ENCODE peak calls at places on chromosomes 12 and 14, in four cellular contexts. T is K562, O is GM12878, I is upper lobe of left lung. Q is an unnamed sample.

GRCh38 chr14:103372552-103373304 is 12.5 kb upstream of the MARK3 start:
- ATAC-seq in I (peak; percentile 90), O (no peak), T (peak; percentile 94), Q (no peak)

GRCh38 chr14:65069874-65070709 is 32.2 kb downstream of the MAX start:
- ATAC-seq in I (no peak), T (no peak), O (no peak), Q (no peak)

GRCh38 chr14:53948181-53948884 is 8.3 kb downstream of the BMP4 start:
- ATAC-seq in O (no peak), T (no peak), I (no peak), Q (no peak)

GRCh38 chr14:31950760-31951637 is 126.1 kb upstream of the ARHGAP5 start:
- ATAC-seq in O (no peak), I (peak; percentile 84), T (peak; percentile 80), Q (peak; percentile 73)

GRCh38 chr14:94403312-94403711 is 14.9 kb upstream of the SERPINA1 start:
- ATAC-seq in I (no peak), O (no peak), T (no peak), Q (no peak)

GRCh38 chr14:60195179-60195810 is 30.1 kb upstream of the DHRS7 start:
- ATAC-seq in T (peak; percentile 78), I (no peak), O (peak; percentile 88), Q (no peak)

GRCh38 chr12:66375560-66375959 is 73.3 kb downstream of the HELB start:
- ATAC-seq in I (no peak), T (no peak), O (no peak), Q (no peak)

GRCh38 chr12:94553130-94553519 is 93.5 kb upstream of the CEP83 start:
- ATAC-seq in O (no peak), T (no peak), I (no peak), Q (no peak)

GRCh38 chr14:61472801-61473376 is 151.5 kb downstream of the PRKCH start:
- ATAC-seq in T (no peak), I (no peak), O (no peak), Q (no peak)

GRCh38 chr12:120238224-120238616 is 27.3 kb downstream of the PXN start:
- ATAC-seq in O (no peak), T (no peak), I (no peak), Q (no peak)

GRCh38 chr12:45435945-45436710 is 220.2 kb downstream of the ANO6 start:
- ATAC-seq in I (peak; percentile 77), T (peak; percentile 56), O (peak; percentile 41), Q (no peak)

GRCh38 chr14:32298346-32298745 is 30.8 kb upstream of the AKAP6 start:
- ATAC-seq in O (no peak), I (no peak), T (no peak), Q (no peak)

GRCh38 chr12:102879144-102879763 is 37.8 kb downstream of the PAH start:
- ATAC-seq in I (peak; percentile 74), T (peak; percentile 81), O (peak; percentile 88), Q (peak; percentile 44)

GRCh38 chr12:124401563-124402180 is 106.8 kb downstream of the RFLNA start:
- ATAC-seq in T (no peak), I (no peak), O (no peak), Q (no peak)
- TF ChIP-seq EP300 in T (no peak), I (no peak), O (no peak), Q (no peak)

DNA sequence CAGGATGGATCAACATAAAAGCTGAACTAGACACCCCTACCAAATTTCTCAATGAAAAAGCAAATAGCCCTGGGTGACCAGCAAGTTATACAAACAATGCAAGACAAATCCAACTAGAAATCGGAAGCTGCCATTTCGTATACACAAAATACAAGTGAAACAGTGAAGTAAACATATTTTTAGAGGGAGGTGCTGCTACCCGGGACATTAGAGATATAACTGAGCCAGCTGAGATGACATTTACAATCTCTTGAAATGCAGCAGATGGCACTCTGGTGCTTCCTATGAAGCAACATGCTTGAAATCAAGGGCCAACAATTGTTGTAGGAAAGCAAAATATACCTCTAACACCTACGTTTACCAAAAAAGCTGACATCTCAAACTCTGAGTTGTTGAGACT is 25.5 kb downstream of the BDKRB1 start:
- ATAC-seq in O (no peak), T (no peak), I (no peak), Q (no peak)
- H3K36me3 ChIP-seq in O (no peaks in the 10 kb centered on the region), T (peaks cover 4% of the 10 kb centered on the region), I (peaks cover 29% of the 10 kb centered on the region), Q (no peaks in the 10 kb centered on the region)

GRCh38 chr14:89773644-89774316 is 180.8 kb downstream of the EFCAB11 start:
- ATAC-seq in I (peak; percentile 67), O (peak; percentile 92), T (peak; percentile 56), Q (no peak)

GRCh38 chr14:89775161-89775560 is 179.4 kb downstream of the EFCAB11 start:
- ATAC-seq in T (no peak), O (no peak), I (no peak), Q (no peak)

GRCh38 chr14:89773151-89773550 is 181.4 kb downstream of the EFCAB11 start:
- ATAC-seq in O (peak; percentile 49), I (no peak), T (no peak), Q (no peak)

GRCh38 chr14:89767861-89768268 is 186.7 kb downstream of the EFCAB11 start:
- ATAC-seq in T (peak; percentile 66), I (peak; percentile 69), O (peak; percentile 94), Q (no peak)

GRCh38 chr14:89771251-89771650 is 183.3 kb downstream of the EFCAB11 start:
- ATAC-seq in T (no peak), O (no peak), I (no peak), Q (no peak)
- H3K4me3 ChIP-seq in T (no peak overlapping the region), O (no peak overlapping the region), I (no peak overlapping the region), Q (no peak overlapping the region)

GRCh38 chr14:68139466-68140110 is 320.0 kb downstream of the RAD51B start:
- ATAC-seq in T (no peak), O (no peak), I (no peak), Q (no peak)
- TF ChIP-seq EP300 in T (no peak), O (no peak), I (no peak), Q (no peak)

GRCh38 chr12:124371970-124372555 is 77.2 kb downstream of the RFLNA start:
- ATAC-seq in I (no peak), T (no peak), O (no peak), Q (no peak)
- H3K36me3 ChIP-seq in I (peaks cover 75% of the 10 kb centered on the region), T (peaks cover 39% of the 10 kb centered on the region), O (peaks cover 18% of the 10 kb centered on the region), Q (peaks cover 69% of the 10 kb centered on the region)

GRCh38 chr14:50529288-50530179 is 2.8 kb downstream of the MAP4K5 start:
- ATAC-seq in O (no peak), I (no peak), T (peak; percentile 16), Q (no peak)

GRCh38 chr14:50532502-50533313 is at the start of gene MAP4K5:
- ATAC-seq in I (peak; percentile 99), O (peak; percentile 91), T (peak; percentile 94), Q (peak; percentile 99)

GRCh38 chr14:50530794-50531193 is 1.6 kb downstream of the MAP4K5 start:
- ATAC-seq in T (no peak), O (no peak), I (no peak), Q (no peak)

GRCh38 chr14:50531595-50532501 is 521 bp downstream of the MAP4K5 start:
- ATAC-seq in T (peak; percentile 69), I (peak; percentile 69), O (peak; percentile 35), Q (peak; percentile 75)

DNA sequence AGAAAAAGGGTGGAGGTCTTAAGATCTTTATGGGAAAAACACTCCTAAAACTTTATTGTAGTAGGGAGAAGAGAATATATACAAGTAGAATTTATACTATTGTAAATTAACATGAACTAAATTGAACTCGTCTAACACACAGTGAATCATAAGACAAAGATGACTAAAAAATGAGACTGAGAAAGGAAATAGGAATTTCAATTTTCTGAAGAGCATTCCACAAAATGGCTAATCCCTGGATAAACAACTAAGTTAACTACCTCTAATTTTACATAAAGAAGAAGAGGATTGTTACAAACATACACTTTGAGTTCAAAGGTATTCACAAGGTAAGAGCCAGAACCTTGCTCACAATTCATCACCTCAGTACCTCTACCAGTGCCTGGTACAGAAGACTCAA is 2.0 kb downstream of the MAP4K5 start:
- ATAC-seq in T (no peak), O (no peak), I (no peak), Q (no peak)
- H3K4me3 ChIP-seq in T (peak overlapping the region; percentile 66), O (peak overlapping the region; percentile 81), I (peak overlapping the region; percentile 83), Q (peak overlapping the region; percentile 86)

DNA sequence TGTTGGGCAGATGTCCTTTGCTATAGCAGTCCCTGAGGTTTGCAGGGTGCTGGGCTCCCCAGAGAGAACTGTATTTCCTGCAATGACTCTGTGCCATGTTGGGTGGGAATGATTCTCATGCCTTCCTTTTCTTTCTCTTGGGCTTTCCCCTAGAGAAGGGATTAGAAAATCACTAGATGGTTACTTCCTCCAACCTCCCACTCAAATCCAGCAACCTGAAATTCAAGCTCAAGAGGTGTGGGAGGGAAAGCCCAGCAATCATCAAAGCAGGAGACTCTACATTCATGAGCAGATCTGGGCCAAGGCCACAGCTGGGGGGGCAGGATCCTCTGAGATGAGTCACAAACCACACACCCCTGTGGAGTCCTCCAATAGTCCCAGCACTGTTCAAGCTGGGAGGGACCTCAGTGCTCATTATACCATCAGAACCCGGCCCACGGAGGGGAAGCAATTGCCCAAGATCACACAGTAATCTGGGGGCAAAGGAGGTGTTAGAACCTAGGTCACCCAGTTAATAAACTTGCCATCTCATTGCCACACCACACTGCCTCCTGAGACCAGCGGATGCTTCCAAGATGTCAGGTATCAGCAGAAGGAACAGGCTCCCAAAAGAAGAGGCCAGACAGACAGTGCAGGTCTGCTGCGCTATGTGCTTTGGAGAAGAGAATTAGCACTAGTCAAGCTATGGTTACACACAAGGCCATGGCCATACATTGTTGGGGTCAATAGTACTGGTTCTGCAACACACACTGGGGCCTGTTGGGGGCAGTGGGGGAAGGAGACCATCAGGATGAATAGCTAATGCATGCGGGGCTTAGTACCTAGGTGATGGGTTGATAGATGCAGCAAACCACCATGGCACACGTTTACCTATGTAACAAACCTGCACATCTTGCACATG is 65.7 kb downstream of the TTC9 start:
- ATAC-seq in O (peak; percentile 97), I (peak; percentile 53), T (no peak), Q (no peak)
- TF ChIP-seq EP300 in O (peak; percentile 50), I (no peak), T (no peak), Q (no peak)

DNA sequence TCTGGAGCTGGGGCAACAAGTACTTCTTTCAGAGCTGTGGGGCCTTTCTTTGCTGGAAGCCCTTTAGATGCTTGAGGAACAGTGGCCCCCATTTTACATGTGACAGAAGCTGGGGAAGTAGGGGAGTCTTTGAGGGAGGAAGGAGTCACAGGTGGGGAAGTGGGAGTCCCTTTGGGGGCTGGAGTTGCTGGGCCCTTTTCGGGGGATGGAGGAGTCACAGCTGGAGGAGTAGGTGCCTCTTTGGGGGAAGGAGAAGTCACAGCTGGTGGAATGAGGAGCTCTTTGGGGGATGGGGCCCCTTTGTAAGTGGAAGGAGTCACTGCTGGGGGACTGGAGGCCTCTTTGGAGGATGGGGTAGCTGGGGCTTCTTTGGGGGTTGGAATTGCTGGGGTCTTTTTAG is 8.6 kb downstream of the NACA start:
- ATAC-seq in T (no peak), I (no peak), O (no peak), Q (no peak)
- H3K36me3 ChIP-seq in T (peaks cover 94% of the 10 kb centered on the region), I (peaks cover 76% of the 10 kb centered on the region), O (peaks cover 29% of the 10 kb centered on the region), Q (peaks cover 93% of the 10 kb centered on the region)

GRCh38 chr12:101475751-101476305 is 692 bp downstream of the SPIC start:
- ATAC-seq in O (no peak), T (no peak), I (no peak), Q (no peak)
- H3K4me3 ChIP-seq in O (no peak overlapping the region), T (no peak overlapping the region), I (no peak overlapping the region), Q (no peak overlapping the region)

Q was measured in gastroesophageal sphincter.